ENCODE peak calls at places on chromosomes 11 and 22, in six cellular contexts. O, G, H, L, S and C are unnamed samples.

GRCh38 chr22:20174785-20175596 is 24.1 kb upstream of the CCDC188 start:
- DNase-seq in G (no peak), L (no peak), O (no peak), H (no peak), S (no peak), C (no peak)

GRCh38 chr11:2529636-2530035 is 84.8 kb downstream of the KCNQ1 start:
- DNase-seq in L (no peak), G (peak; percentile 68), O (no peak), H (peak; percentile 6), S (peak; percentile 12), C (no peak)

GRCh38 chr22:23240639-23241389 is 60.5 kb downstream of the BCR start:
- DNase-seq in L (no peak), O (peak; percentile 44), G (no peak), H (no peak), S (no peak), C (no peak)

GRCh38 chr11:76553554-76554476 is 109.0 kb downstream of the EMSY start:
- DNase-seq in O (no peak), L (no peak), G (no peak), S (no peak), H (peak; percentile 14), C (no peak)

GRCh38 chr11:26228778-26229177 is 103.2 kb upstream of the ANO3 start:
- DNase-seq in H (no peak), G (no peak), O (peak; percentile 23), S (no peak), L (no peak), C (no peak)

GRCh38 chr22:35174398-35174797 is 82.9 kb upstream of the HMGXB4 start:
- DNase-seq in L (no peak), O (no peak), S (no peak), G (no peak), H (no peak), C (no peak)

GRCh38 chr22:19687561-19688300 is 26.6 kb upstream of the SEPTIN5 start:
- DNase-seq in S (no peak), G (peak; percentile 89), L (no peak), O (no peak), H (no peak), C (no peak)

GRCh38 chr11:73358071-73358470 is 18.1 kb upstream of the RELT start:
- DNase-seq in G (no peak), O (no peak), H (no peak), L (no peak), S (no peak), C (no peak)

GRCh38 chr11:92667446-92668165 is 301.8 kb upstream of the MTNR1B start:
- DNase-seq in S (no peak), H (no peak), L (no peak), O (no peak), G (no peak), C (no peak)

GRCh38 chr22:49623176-49623575 is 204.5 kb downstream of the BRD1 start:
- DNase-seq in G (peak; percentile 68), S (no peak), O (no peak), L (no peak), H (no peak), C (no peak)

GRCh38 chr11:65793144-65793581 is 6.3 kb downstream of the OVOL1 start:
- DNase-seq in L (no peak), H (peak; percentile 88), S (no peak), O (peak; percentile 92), G (peak; percentile 90), C (no peak)

GRCh38 chr11:103877221-103877620 is 159.2 kb upstream of the DDI1 start:
- DNase-seq in S (no peak), H (no peak), O (peak; percentile 14), G (no peak), L (no peak), C (no peak)

GRCh38 chr11:59776210-59777066 is 21.3 kb downstream of the STX3 start:
- DNase-seq in G (no peak), O (peak; percentile 99), S (no peak), H (no peak), L (no peak), C (no peak)

GRCh38 chr22:45974498-45974897 is 2.5 kb downstream of the WNT7B start:
- DNase-seq in L (no peak), G (peak; percentile 73), H (no peak), O (peak; percentile 67), S (no peak), C (no peak)

GRCh38 chr11:133123371-133123770 is 408.9 kb downstream of the OPCML start:
- DNase-seq in H (no peak), S (no peak), L (no peak), G (no peak), O (no peak), C (no peak)

GRCh38 chr11:61814242-61814957 is 2.4 kb downstream of the FADS1 start:
- DNase-seq in H (peak; percentile 34), S (no peak), O (peak; percentile 53), G (no peak), L (peak; percentile 58), C (no peak)

DNA sequence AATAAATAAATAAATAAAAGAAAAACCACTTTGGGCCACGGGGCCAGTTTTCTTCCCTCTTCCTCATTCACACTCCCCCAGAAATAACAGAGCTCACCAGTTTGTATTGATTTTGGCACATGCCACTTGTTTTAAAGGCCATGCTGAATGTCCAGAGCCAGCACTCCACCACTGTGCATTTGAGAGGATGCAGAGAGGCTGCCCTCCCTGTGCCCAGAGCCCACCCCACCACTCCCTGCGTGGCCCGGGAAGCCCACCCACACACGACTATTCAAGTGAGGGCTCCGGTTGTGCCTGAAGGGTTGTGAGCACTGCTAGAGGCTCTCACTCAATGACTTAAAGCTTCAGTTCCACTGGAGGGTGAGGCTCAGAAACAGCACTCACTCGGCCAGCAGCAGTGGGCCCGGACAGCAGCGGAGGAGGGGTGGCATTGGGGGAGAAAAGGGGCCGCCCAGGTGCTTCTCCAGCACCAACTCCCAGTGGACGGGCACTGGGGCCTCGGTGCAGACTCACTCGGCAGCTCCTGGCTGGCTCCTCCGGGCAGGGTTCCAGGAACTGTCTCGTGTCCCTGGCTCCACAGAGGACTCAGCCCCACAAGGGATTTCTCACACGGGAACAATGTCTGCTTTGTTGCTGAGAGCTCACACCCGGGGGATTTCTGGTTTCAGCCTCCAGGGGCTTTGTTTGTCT is 112.7 kb downstream of the SHANK2 start:
- DNase-seq in O (no peak), H (no peak), G (no peak), L (peak; percentile 19), S (peak; percentile 63), C (no peak)
- H3K27ac ChIP-seq in O (no peak overlapping the region), H (no peak overlapping the region), G (no peak overlapping the region), L (no peak overlapping the region), S (no peak overlapping the region), C (no peak overlapping the region)

DNA sequence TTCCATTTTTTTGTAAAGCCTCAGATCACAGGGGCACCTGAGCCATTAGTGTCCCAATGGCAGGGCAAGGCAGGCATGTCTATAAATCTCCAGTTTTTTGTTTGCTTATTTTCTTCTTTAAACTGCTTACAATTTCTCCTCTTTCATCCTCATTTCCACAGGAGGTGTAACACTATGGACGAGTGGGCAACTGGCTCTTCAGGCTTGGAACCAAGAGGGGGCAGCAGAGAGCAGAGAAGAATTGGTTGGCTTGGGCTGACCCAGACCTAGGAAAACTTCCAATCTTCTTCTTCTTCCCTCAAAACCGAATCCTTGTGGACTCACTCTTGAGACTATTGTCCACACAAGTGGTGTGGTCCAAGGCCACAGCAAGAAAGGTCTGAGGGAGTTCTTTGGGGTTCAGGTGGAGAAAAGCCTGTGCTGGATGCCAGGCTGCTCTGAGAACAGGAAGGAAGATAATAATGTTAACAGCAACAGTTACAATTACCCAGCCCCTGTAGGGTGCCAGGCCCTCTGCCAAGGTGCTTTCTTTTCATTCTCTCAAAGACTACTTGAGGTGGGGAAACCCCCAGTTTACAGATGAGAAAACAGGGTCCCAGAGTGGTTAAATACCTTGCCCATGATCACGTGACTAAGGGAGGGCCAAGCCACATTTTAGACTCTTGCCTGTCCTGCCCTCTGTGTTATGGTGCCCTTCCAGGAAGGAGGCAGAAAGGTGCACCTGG is 70.7 kb upstream of the E2F8 start:
- DNase-seq in L (peak; percentile 71), H (peak; percentile 74), S (peak; percentile 52), O (peak; percentile 69), G (no peak), C (peak; percentile 95)
- H3K4me3 ChIP-seq in L (no peak overlapping the region), H (no peak overlapping the region), S (no peak overlapping the region), O (no peak overlapping the region), G (no peak overlapping the region), C (no peak overlapping the region)

GRCh38 chr11:82899957-82900276 is 313 bp downstream of the PRCP start:
- DNase-seq in O (no peak), S (no peak), L (no peak), H (no peak), G (no peak), C (no peak)
- H3K27ac ChIP-seq in O (no peak overlapping the region), S (peak overlapping the region; percentile 91), L (peak overlapping the region; percentile 87), H (peak overlapping the region; percentile 96), G (peak overlapping the region; percentile 98), C (peak overlapping the region; percentile 96)

DNA sequence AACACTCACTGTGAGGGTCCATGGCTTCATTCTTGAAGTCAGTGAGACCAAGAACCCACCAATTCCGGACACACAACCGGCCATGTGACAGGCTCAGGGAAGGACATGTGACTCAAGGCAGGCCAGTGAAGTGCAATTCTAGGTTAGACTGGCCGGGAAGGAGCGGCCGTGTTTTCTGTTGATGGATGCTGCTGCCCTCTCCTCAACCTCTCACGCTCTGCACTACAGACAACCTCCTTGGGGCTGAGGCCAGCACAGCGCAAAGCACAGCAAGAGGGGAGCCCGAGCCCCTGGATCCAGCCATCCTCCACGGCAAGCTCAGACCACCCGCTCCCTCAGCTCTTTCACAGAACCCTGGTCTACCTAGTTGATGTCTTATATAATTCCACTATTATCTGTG is 2.8 kb downstream of the NUDT8 start:
- DNase-seq in H (no peak), O (no peak), S (no peak), L (no peak), G (no peak), C (no peak)
- H3K4me3 ChIP-seq in H (no peak overlapping the region), O (no peak overlapping the region), S (no peak overlapping the region), L (no peak overlapping the region), G (no peak overlapping the region), C (no peak overlapping the region)

GRCh38 chr22:30574095-30574981 is at the start of gene GAL3ST1:
- DNase-seq in S (no peak), L (no peak), O (no peak), G (no peak), H (peak; percentile 66), C (no peak)

GRCh38 chr22:30575859-30576258 is 1.4 kb upstream of the GAL3ST1 start:
- DNase-seq in L (no peak), H (peak; percentile 30), S (no peak), O (no peak), G (no peak), C (no peak)

GRCh38 chr22:30573594-30574094 is 821 bp downstream of the GAL3ST1 start:
- DNase-seq in G (no peak), O (peak; percentile 15), S (no peak), L (no peak), H (peak; percentile 49), C (no peak)

GRCh38 chr22:30572840-30573593 is 1.4 kb downstream of the GAL3ST1 start:
- DNase-seq in O (no peak), L (no peak), S (no peak), H (peak; percentile 66), G (no peak), C (no peak)

DNA sequence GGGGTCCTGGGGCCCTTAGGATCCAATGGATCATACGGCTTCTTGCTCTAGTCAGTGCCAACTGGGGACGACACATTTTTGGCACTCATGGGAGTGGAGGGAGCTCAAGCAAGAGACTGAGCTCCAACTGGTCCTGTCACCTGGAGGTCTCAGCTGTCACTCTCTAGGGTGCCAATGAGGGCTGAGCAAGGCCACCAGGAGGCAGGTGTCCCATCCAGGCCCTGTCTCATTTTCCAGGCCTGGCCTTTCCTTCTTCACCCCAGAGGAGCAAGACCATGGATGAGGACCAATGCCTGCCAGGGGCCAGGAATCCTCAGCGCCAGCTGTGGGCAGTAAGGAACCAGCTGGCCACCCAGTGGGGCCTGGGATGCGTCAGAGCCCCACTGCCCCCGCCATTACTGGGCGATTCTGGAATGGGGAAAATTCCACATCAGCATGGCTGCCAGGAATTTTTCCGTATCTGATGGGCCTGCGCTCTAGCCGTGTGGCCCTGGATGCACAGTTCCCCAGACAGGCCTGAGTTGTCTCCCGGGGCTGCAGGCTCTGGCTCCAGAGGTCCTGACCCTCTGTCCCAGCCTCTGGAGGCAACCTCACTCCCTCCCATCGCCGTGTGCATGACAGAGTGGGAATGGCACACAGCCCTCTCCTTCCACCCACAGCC is 676 bp upstream of the GAL3ST1 start:
- DNase-seq in S (peak; percentile 30), O (no peak), L (peak; percentile 9), G (no peak), H (no peak), C (peak; percentile 8)
- H3K27ac ChIP-seq in S (peak overlapping the region; percentile 33), O (no peak overlapping the region), L (no peak overlapping the region), G (no peak overlapping the region), H (peak overlapping the region; percentile 86), C (peak overlapping the region; percentile 60)